ENCODE peak calls at places on chromosomes 13 and 19, in ten cellular contexts. P is Caco-2; E is pancreas; M is AG04449; H is HAP-1; X is naive thymus-derived CD4-positive, alpha-beta T cell; W is sigmoid colon; S is A673; F is brain microvascular endothelial cell; R is cardiac muscle cell. C is an unnamed sample.

GRCh38 chr19:344625-345319 is at the start of gene MIER2:
- DNase-seq in P (peak; percentile 86), E (peak; percentile 91), M (no peak), H (peak; percentile 56), X (peak; percentile 92), W (peak; percentile 91), S (peak; percentile 86), F (peak; percentile 71), R (peak; percentile 86), C (no peak)

GRCh38 chr13:77751513-77752456 is 54.3 kb downstream of the SLAIN1 start:
- DNase-seq in P (no peak), E (no peak), M (no peak), H (peak; percentile 57), X (peak; percentile 60), W (no peak), S (peak; percentile 86), F (peak; percentile 22), R (peak; percentile 62), C (peak; percentile 14)

GRCh38 chr19:42325896-42326771 is 699 bp downstream of the MEGF8 start:
- DNase-seq in P (no peak), E (peak; percentile 81), M (no peak), H (no peak), X (no peak), W (no peak), S (no peak), F (no peak), R (peak; percentile 46), C (no peak)

GRCh38 chr19:53868892-53869804 is 1.5 kb downstream of the MYADM start:
- DNase-seq in P (peak; percentile 95), E (peak; percentile 97), M (peak; percentile 44), H (peak; percentile 82), X (peak; percentile 81), W (peak; percentile 97), S (peak; percentile 86), F (peak; percentile 94), R (peak; percentile 95), C (no peak)

GRCh38 chr19:55340144-55340783 is 588 bp downstream of the KMT5C start:
- DNase-seq in P (peak; percentile 51), E (peak; percentile 79), M (no peak), H (no peak), X (no peak), W (no peak), S (no peak), F (no peak), R (peak; percentile 12), C (no peak)

GRCh38 chr19:34171539-34171876 is 796 bp upstream of the LSM14A start:
- DNase-seq in P (no peak), E (no peak), M (no peak), H (no peak), X (no peak), W (no peak), S (no peak), F (peak; percentile 55), R (no peak), C (peak; percentile 59)

GRCh38 chr19:54207908-54208783 is 7.5 kb downstream of the RPS9 start:
- DNase-seq in P (peak; percentile 62), E (peak; percentile 72), M (no peak), H (no peak), X (peak; percentile 35), W (peak; percentile 89), S (no peak), F (peak; percentile 40), R (no peak), C (no peak)

GRCh38 chr19:2176336-2176994 is 12.7 kb downstream of the DOT1L start:
- DNase-seq in P (no peak), E (no peak), M (no peak), H (no peak), X (no peak), W (no peak), S (no peak), F (no peak), R (no peak), C (no peak)

GRCh38 chr13:24348385-24348784 is 39.0 kb downstream of the C1QTNF9 start:
- DNase-seq in P (no peak), E (no peak), M (no peak), H (no peak), X (no peak), W (no peak), S (no peak), F (no peak), R (no peak), C (no peak)

GRCh38 chr13:23960566-23961156 is 63.4 kb upstream of the C1QTNF9B start:
- DNase-seq in P (no peak), E (no peak), M (no peak), H (peak; percentile 63), X (no peak), W (no peak), S (peak; percentile 57), F (peak; percentile 46), R (peak; percentile 75), C (no peak)

DNA sequence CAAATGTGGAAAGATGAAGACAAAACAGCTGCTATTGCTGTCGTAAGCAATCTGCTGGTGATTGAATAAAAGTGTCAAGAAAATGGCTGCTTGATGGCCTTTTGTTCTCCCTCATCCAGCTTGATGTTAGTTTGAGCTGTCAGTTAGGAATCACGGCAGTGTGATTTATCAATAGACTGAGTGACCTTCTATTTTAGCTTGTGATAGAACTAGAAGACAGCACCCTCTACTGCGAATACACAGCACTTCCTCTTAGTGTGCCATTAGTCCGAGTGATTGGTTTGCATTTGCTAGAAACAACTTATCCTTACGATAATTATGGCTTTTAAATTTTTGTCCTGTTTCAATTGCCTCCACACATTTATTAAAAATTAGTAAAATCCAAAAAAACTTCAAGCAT is 76.2 kb downstream of the MZT1 start:
- DNase-seq in P (no peak), E (no peak), M (no peak), H (peak; percentile 85), X (no peak), W (no peak), S (peak; percentile 11), F (peak; percentile 2), R (peak; percentile 37), C (no peak)
- H3K4me3 ChIP-seq in P (no peak overlapping the region), E (no peak overlapping the region), M (no peak overlapping the region), H (no peak overlapping the region), X (no peak overlapping the region), W (no peak overlapping the region), S (no peak overlapping the region), F (no peak overlapping the region), R (no peak overlapping the region), C (no peak overlapping the region)

GRCh38 chr13:110150384-110151091 is 156.4 kb downstream of the COL4A1 start:
- DNase-seq in P (no peak), E (no peak), M (no peak), H (no peak), X (no peak), W (no peak), S (no peak), F (no peak), R (no peak), C (no peak)

GRCh38 chr13:110154370-110155031 is 152.5 kb downstream of the COL4A1 start:
- DNase-seq in P (no peak), E (no peak), M (no peak), H (no peak), X (no peak), W (no peak), S (no peak), F (no peak), R (no peak), C (no peak)

GRCh38 chr13:110155072-110155471 is 151.9 kb downstream of the COL4A1 start:
- DNase-seq in P (no peak), E (no peak), M (no peak), H (no peak), X (no peak), W (no peak), S (no peak), F (no peak), R (no peak), C (no peak)

GRCh38 chr13:110149036-110149435 is 157.9 kb downstream of the COL4A1 start:
- DNase-seq in P (no peak), E (no peak), M (no peak), H (no peak), X (no peak), W (no peak), S (no peak), F (no peak), R (no peak), C (no peak)

GRCh38 chr13:110152351-110152750 is 154.6 kb downstream of the COL4A1 start:
- DNase-seq in P (no peak), E (no peak), M (no peak), H (no peak), X (no peak), W (no peak), S (no peak), F (no peak), R (no peak), C (no peak)
- H3K4me3 ChIP-seq in P (no peak overlapping the region), E (no peak overlapping the region), M (no peak overlapping the region), H (no peak overlapping the region), X (no peak overlapping the region), W (no peak overlapping the region), S (no peak overlapping the region), F (no peak overlapping the region), R (no peak overlapping the region), C (no peak overlapping the region)

DNA sequence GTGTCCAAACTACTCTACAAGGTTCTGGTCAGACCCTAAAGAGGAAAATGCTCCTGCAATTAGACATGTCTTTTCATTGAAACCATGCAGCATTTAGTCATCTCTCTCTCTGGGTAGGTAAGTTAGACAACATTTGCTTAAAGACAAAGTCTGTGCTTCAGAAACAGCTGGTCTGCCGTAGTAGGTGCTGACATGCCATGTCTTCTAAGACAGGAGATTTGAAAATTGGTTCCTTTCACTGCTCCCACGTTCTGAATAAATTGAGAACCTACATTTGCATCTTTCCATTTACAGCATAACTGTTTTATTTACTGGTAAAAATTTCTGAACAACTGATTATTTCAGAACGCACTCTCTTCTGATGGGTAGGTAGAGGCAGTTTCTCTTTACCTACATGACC is 494.0 kb downstream of the EFNB2 start:
- DNase-seq in P (no peak), E (no peak), M (no peak), H (no peak), X (no peak), W (no peak), S (no peak), F (no peak), R (no peak), C (no peak)
- H3K4me3 ChIP-seq in P (no peak overlapping the region), E (no peak overlapping the region), M (no peak overlapping the region), H (no peak overlapping the region), X (no peak overlapping the region), W (no peak overlapping the region), S (no peak overlapping the region), F (no peak overlapping the region), R (no peak overlapping the region), C (no peak overlapping the region)

DNA sequence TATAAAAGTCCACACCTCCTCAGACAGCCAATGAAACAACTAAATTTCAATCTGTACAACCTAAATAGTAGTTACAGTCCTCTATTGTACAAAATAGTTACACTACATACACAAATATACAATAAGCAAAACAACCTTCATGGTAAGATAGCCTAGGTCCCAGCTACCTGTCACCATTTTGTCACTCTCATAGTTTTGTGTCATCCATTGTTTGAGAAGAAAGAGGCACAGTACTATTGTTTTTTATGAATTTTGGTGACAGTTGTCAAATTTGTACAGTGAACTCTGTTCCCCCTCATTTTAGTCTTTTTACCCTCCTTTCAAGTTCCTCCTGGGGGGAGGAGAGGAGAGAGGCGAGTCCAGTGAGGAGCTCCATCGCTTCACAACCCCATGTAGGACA is 60.2 kb downstream of the SERP2 start:
- DNase-seq in P (no peak), E (no peak), M (no peak), H (no peak), X (no peak), W (no peak), S (no peak), F (no peak), R (no peak), C (no peak)
- H3K4me3 ChIP-seq in P (no peak overlapping the region), E (peak overlapping the region; percentile 47), M (no peak overlapping the region), H (no peak overlapping the region), X (no peak overlapping the region), W (peak overlapping the region; percentile 86), S (no peak overlapping the region), F (peak overlapping the region; percentile 84), R (peak overlapping the region; percentile 93), C (peak overlapping the region; percentile 62)

C was measured in HFF-Myc.